ENCODE peak calls at places on chromosomes 13 and 19, in ten cellular contexts. One of them, this sample, is unnamed.

GRCh38 chr13:45063261-45063870 is 56.9 kb upstream of the GTF2F2 start:
- DNase-seq in stimulated activated CD8-positive, alpha-beta memory T cell treated with anti-CD3 and anti-CD28 coated beads, Interleukin-15, amount 100 ng/mL, for 24 hours: no peak
- DNase-seq in amniotic stem cell: no peak
- DNase-seq in A549: no peak
- DNase-seq in cardiac fibroblast: peak
- DNase-seq in stimulated activated CD4-positive, alpha-beta T cell treated with anti-CD3 and anti-CD28 coated beads, Interleukin-2, amount 100 ng/mL, for 48 hours: no peak
- DNase-seq in osteocyte: no peak
- DNase-seq in AG04450: no peak
- DNase-seq in nephron progenitor cell: no peak
- DNase-seq in T-helper 1 cell: no peak
- DNase-seq in this sample: peak

GRCh38 chr13:113584870-113585671 is 518 bp downstream of the TFDP1 start:
- DNase-seq in T-helper 1 cell: no peak
- DNase-seq in cardiac fibroblast: no peak
- DNase-seq in amniotic stem cell: no peak
- DNase-seq in stimulated activated CD8-positive, alpha-beta memory T cell treated with anti-CD3 and anti-CD28 coated beads, Interleukin-15, amount 100 ng/mL, for 24 hours: no peak
- DNase-seq in stimulated activated CD4-positive, alpha-beta T cell treated with anti-CD3 and anti-CD28 coated beads, Interleukin-2, amount 100 ng/mL, for 48 hours: peak
- DNase-seq in osteocyte: peak
- DNase-seq in A549: peak
- DNase-seq in AG04450: no peak
- DNase-seq in nephron progenitor cell: peak
- DNase-seq in this sample: peak

GRCh38 chr19:9936151-9937000 is at the start of gene OLFM2:
- DNase-seq in T-helper 1 cell: no peak
- DNase-seq in amniotic stem cell: no peak
- DNase-seq in stimulated activated CD4-positive, alpha-beta T cell treated with anti-CD3 and anti-CD28 coated beads, Interleukin-2, amount 100 ng/mL, for 48 hours: no peak
- DNase-seq in AG04450: no peak
- DNase-seq in cardiac fibroblast: no peak
- DNase-seq in nephron progenitor cell: peak
- DNase-seq in osteocyte: no peak
- DNase-seq in A549: no peak
- DNase-seq in stimulated activated CD8-positive, alpha-beta memory T cell treated with anti-CD3 and anti-CD28 coated beads, Interleukin-15, amount 100 ng/mL, for 24 hours: no peak
- DNase-seq in this sample: no peak

GRCh38 chr13:43763143-43763759 is 23.5 kb downstream of the ENOX1 start:
- DNase-seq in A549: no peak
- DNase-seq in AG04450: no peak
- DNase-seq in osteocyte: no peak
- DNase-seq in stimulated activated CD8-positive, alpha-beta memory T cell treated with anti-CD3 and anti-CD28 coated beads, Interleukin-15, amount 100 ng/mL, for 24 hours: no peak
- DNase-seq in stimulated activated CD4-positive, alpha-beta T cell treated with anti-CD3 and anti-CD28 coated beads, Interleukin-2, amount 100 ng/mL, for 48 hours: no peak
- DNase-seq in nephron progenitor cell: no peak
- DNase-seq in T-helper 1 cell: no peak
- DNase-seq in cardiac fibroblast: no peak
- DNase-seq in amniotic stem cell: no peak
- DNase-seq in this sample: no peak

GRCh38 chr19:48741222-48741999 is 1.0 kb upstream of the RASIP1 start:
- DNase-seq in stimulated activated CD4-positive, alpha-beta T cell treated with anti-CD3 and anti-CD28 coated beads, Interleukin-2, amount 100 ng/mL, for 48 hours: peak
- DNase-seq in cardiac fibroblast: no peak
- DNase-seq in stimulated activated CD8-positive, alpha-beta memory T cell treated with anti-CD3 and anti-CD28 coated beads, Interleukin-15, amount 100 ng/mL, for 24 hours: no peak
- DNase-seq in A549: peak
- DNase-seq in osteocyte: no peak
- DNase-seq in T-helper 1 cell: no peak
- DNase-seq in amniotic stem cell: no peak
- DNase-seq in AG04450: no peak
- DNase-seq in nephron progenitor cell: peak
- DNase-seq in this sample: no peak

GRCh38 chr19:14118165-14119051 is 846 bp upstream of the PRKACA start:
- DNase-seq in AG04450: no peak
- DNase-seq in stimulated activated CD8-positive, alpha-beta memory T cell treated with anti-CD3 and anti-CD28 coated beads, Interleukin-15, amount 100 ng/mL, for 24 hours: no peak
- DNase-seq in amniotic stem cell: no peak
- DNase-seq in osteocyte: no peak
- DNase-seq in stimulated activated CD4-positive, alpha-beta T cell treated with anti-CD3 and anti-CD28 coated beads, Interleukin-2, amount 100 ng/mL, for 48 hours: no peak
- DNase-seq in nephron progenitor cell: no peak
- DNase-seq in A549: no peak
- DNase-seq in T-helper 1 cell: peak
- DNase-seq in cardiac fibroblast: peak
- DNase-seq in this sample: peak

GRCh38 chr19:44611812-44612295 is 1.5 kb upstream of the IGSF23 start:
- DNase-seq in A549: no peak
- DNase-seq in cardiac fibroblast: no peak
- DNase-seq in osteocyte: no peak
- DNase-seq in AG04450: no peak
- DNase-seq in stimulated activated CD8-positive, alpha-beta memory T cell treated with anti-CD3 and anti-CD28 coated beads, Interleukin-15, amount 100 ng/mL, for 24 hours: no peak
- DNase-seq in stimulated activated CD4-positive, alpha-beta T cell treated with anti-CD3 and anti-CD28 coated beads, Interleukin-2, amount 100 ng/mL, for 48 hours: no peak
- DNase-seq in amniotic stem cell: no peak
- DNase-seq in nephron progenitor cell: no peak
- DNase-seq in T-helper 1 cell: no peak
- DNase-seq in this sample: no peak

GRCh38 chr13:108855737-108856387 is 226.5 kb downstream of the MYO16 start:
- DNase-seq in A549: no peak
- DNase-seq in stimulated activated CD4-positive, alpha-beta T cell treated with anti-CD3 and anti-CD28 coated beads, Interleukin-2, amount 100 ng/mL, for 48 hours: no peak
- DNase-seq in AG04450: no peak
- DNase-seq in amniotic stem cell: no peak
- DNase-seq in cardiac fibroblast: no peak
- DNase-seq in nephron progenitor cell: no peak
- DNase-seq in osteocyte: no peak
- DNase-seq in T-helper 1 cell: no peak
- DNase-seq in stimulated activated CD8-positive, alpha-beta memory T cell treated with anti-CD3 and anti-CD28 coated beads, Interleukin-15, amount 100 ng/mL, for 24 hours: no peak
- DNase-seq in this sample: no peak

GRCh38 chr13:112202966-112203365 is 136.0 kb downstream of the SOX1 start:
- DNase-seq in cardiac fibroblast: no peak
- DNase-seq in nephron progenitor cell: no peak
- DNase-seq in osteocyte: no peak
- DNase-seq in AG04450: no peak
- DNase-seq in T-helper 1 cell: no peak
- DNase-seq in stimulated activated CD8-positive, alpha-beta memory T cell treated with anti-CD3 and anti-CD28 coated beads, Interleukin-15, amount 100 ng/mL, for 24 hours: no peak
- DNase-seq in amniotic stem cell: no peak
- DNase-seq in stimulated activated CD4-positive, alpha-beta T cell treated with anti-CD3 and anti-CD28 coated beads, Interleukin-2, amount 100 ng/mL, for 48 hours: no peak
- DNase-seq in A549: no peak
- DNase-seq in this sample: no peak

GRCh38 chr13:107375701-107376350 is 807.9 kb upstream of the ARGLU1 start:
- DNase-seq in stimulated activated CD4-positive, alpha-beta T cell treated with anti-CD3 and anti-CD28 coated beads, Interleukin-2, amount 100 ng/mL, for 48 hours: no peak
- DNase-seq in amniotic stem cell: no peak
- DNase-seq in stimulated activated CD8-positive, alpha-beta memory T cell treated with anti-CD3 and anti-CD28 coated beads, Interleukin-15, amount 100 ng/mL, for 24 hours: no peak
- DNase-seq in AG04450: no peak
- DNase-seq in nephron progenitor cell: no peak
- DNase-seq in T-helper 1 cell: no peak
- DNase-seq in osteocyte: no peak
- DNase-seq in cardiac fibroblast: peak
- DNase-seq in A549: no peak
- DNase-seq in this sample: no peak

GRCh38 chr13:76668716-76669115 is 217.5 kb downstream of the KCTD12 start:
- DNase-seq in nephron progenitor cell: no peak
- DNase-seq in amniotic stem cell: no peak
- DNase-seq in osteocyte: no peak
- DNase-seq in stimulated activated CD4-positive, alpha-beta T cell treated with anti-CD3 and anti-CD28 coated beads, Interleukin-2, amount 100 ng/mL, for 48 hours: no peak
- DNase-seq in T-helper 1 cell: no peak
- DNase-seq in AG04450: no peak
- DNase-seq in cardiac fibroblast: no peak
- DNase-seq in A549: no peak
- DNase-seq in stimulated activated CD8-positive, alpha-beta memory T cell treated with anti-CD3 and anti-CD28 coated beads, Interleukin-15, amount 100 ng/mL, for 24 hours: no peak
- DNase-seq in this sample: no peak